ENCODE peak calls at places on chromosomes 7 and 10, in four cellular contexts. Q is upper lobe of left lung, F is Panc1, I is RWPE2. Z is an unnamed sample.

GRCh38 chr10:48890904-48891839 is 48.5 kb downstream of the LRRC18 start:
- ATAC-seq in Q (no peak), F (no peak), I (no peak), Z (peak; percentile 16)

GRCh38 chr10:618229-618989 is 71.1 kb downstream of the DIP2C start:
- ATAC-seq in Q (no peak), F (no peak), I (no peak), Z (no peak)

GRCh38 chr7:99782012-99782953 is 1.7 kb downstream of the CYP3A4 start:
- ATAC-seq in Q (no peak), F (no peak), I (no peak), Z (no peak)

GRCh38 chr10:119412244-119412750 is 130.2 kb downstream of the RGS10 start:
- ATAC-seq in Q (peak; percentile 62), F (no peak), I (no peak), Z (peak; percentile 52)

GRCh38 chr10:52318822-52319464 is 4.9 kb downstream of the DKK1 start:
- ATAC-seq in Q (no peak), F (peak; percentile 68), I (peak; percentile 74), Z (no peak)

GRCh38 chr10:50294582-50294981 is 43.3 kb upstream of the ASAH2 start:
- ATAC-seq in Q (peak; percentile 61), F (no peak), I (no peak), Z (no peak)

GRCh38 chr10:11354823-11355222 is 256.6 kb downstream of the USP6NL start:
- ATAC-seq in Q (no peak), F (no peak), I (no peak), Z (no peak)

GRCh38 chr7:74606101-74606908 is 51.2 kb upstream of the GTF2I start:
- ATAC-seq in Q (peak; percentile 68), F (peak; percentile 89), I (peak; percentile 9), Z (peak; percentile 48)

GRCh38 chr10:75764974-75765551 is 333.6 kb downstream of the LRMDA start:
- ATAC-seq in Q (no peak), F (no peak), I (no peak), Z (no peak)

GRCh38 chr10:16787361-16787791 is 29.8 kb downstream of the RSU1 start:
- ATAC-seq in Q (no peak), F (no peak), I (no peak), Z (no peak)

GRCh38 chr7:150735596-150736358 is 1.4 kb upstream of the GIMAP5 start:
- ATAC-seq in Q (no peak), F (no peak), I (no peak), Z (no peak)

GRCh38 chr10:79308969-79309665 is 38.2 kb upstream of the PPIF start:
- ATAC-seq in Q (no peak), F (no peak), I (no peak), Z (no peak)
- H3K36me3 ChIP-seq in Q (peaks cover 100% of the 10 kb centered on the region), F (no peaks in the 10 kb centered on the region), I (peaks cover 28% of the 10 kb centered on the region), Z (no peaks in the 10 kb centered on the region)

GRCh38 chr10:63700935-63701263 is 179.7 kb downstream of the REEP3 start:
- ATAC-seq in Q (no peak), F (no peak), I (no peak), Z (peak; percentile 28)
- H3K4me1 ChIP-seq in Q (peaks cover 51% of the 10 kb centered on the region), F (peaks cover 49% of the 10 kb centered on the region), I (peaks cover 49% of the 10 kb centered on the region), Z (peaks cover 24% of the 10 kb centered on the region)

GRCh38 chr10:114504769-114505579 is 100.7 kb upstream of the AFAP1L2 start:
- ATAC-seq in Q (peak; percentile 72), F (no peak), I (peak; percentile 90), Z (peak; percentile 87)
- H3K36me3 ChIP-seq in Q (no peaks in the 10 kb centered on the region), F (no peaks in the 10 kb centered on the region), I (no peaks in the 10 kb centered on the region), Z (peaks cover 1% of the 10 kb centered on the region)

DNA sequence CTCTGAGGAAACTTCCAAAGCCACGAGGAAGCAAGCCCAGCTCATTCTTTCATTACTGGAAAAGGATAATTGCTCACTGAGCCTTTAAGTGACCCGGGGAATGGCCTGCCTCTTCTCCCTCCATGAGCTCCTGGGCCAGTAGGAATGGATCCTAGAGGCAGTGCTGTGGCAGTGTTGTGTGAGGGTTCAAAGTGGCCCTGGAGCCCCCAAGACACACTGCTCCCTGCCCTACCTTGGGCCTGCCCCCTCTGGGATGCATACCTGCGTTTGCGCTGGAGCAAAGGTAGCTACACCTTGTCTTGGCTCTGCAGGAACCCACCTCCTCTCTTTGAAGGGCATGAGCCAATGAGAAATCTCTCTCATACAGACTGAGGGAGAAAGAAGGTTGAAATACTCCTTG is 115.8 kb upstream of the ANLN start:
- ATAC-seq in Q (no peak), F (no peak), I (no peak), Z (peak; percentile 6)
- H3K4me1 ChIP-seq in Q (peaks cover 11% of the 10 kb centered on the region), F (peaks cover 65% of the 10 kb centered on the region), I (no peaks in the 10 kb centered on the region), Z (peaks cover 56% of the 10 kb centered on the region)

GRCh38 chr10:87064651-87065050 is 30.0 kb downstream of the GLUD1 start:
- ATAC-seq in Q (no peak), F (no peak), I (no peak), Z (no peak)

GRCh38 chr10:87068281-87068680 is 26.4 kb downstream of the GLUD1 start:
- ATAC-seq in Q (no peak), F (no peak), I (no peak), Z (no peak)

GRCh38 chr10:87060280-87060928 is 34.2 kb downstream of the GLUD1 start:
- ATAC-seq in Q (no peak), F (no peak), I (no peak), Z (no peak)

GRCh38 chr10:87066865-87067264 is 27.8 kb downstream of the GLUD1 start:
- ATAC-seq in Q (no peak), F (no peak), I (no peak), Z (no peak)

DNA sequence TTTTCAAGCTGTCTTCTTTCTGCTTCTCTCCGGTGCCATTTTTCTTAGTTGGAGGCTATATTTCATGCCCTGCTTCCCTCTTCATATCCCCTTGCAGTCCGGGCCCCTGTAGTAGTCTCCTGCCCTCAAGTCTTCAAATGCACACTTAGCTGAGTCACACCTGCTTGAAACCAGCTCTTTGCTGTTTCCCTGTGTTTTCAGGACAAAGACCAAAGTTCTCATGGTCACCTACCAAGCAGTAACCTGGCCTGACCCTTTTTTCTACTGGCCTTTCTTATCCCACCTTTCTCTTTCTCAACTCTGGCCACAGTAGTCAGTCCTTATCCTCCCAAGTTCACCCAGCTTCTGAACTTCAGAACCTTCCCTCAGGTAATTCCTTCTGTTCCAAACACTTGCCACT is 28.5 kb downstream of the GLUD1 start:
- ATAC-seq in Q (no peak), F (peak; percentile 34), I (no peak), Z (no peak)
- H3K36me3 ChIP-seq in Q (peaks cover 97% of the 10 kb centered on the region), F (peaks cover 12% of the 10 kb centered on the region), I (peaks cover 82% of the 10 kb centered on the region), Z (no peaks in the 10 kb centered on the region)

GRCh38 chr7:106504207-106504606 is 156.8 kb downstream of the CCDC71L start:
- ATAC-seq in Q (no peak), F (no peak), I (no peak), Z (no peak)

GRCh38 chr7:106501605-106502580 is 159.1 kb downstream of the CCDC71L start:
- ATAC-seq in Q (peak; percentile 22), F (no peak), I (no peak), Z (no peak)

GRCh38 chr7:106499897-106500296 is 161.1 kb downstream of the CCDC71L start:
- ATAC-seq in Q (no peak), F (no peak), I (no peak), Z (no peak)

GRCh38 chr7:106503626-106504025 is 157.3 kb downstream of the CCDC71L start:
- ATAC-seq in Q (no peak), F (no peak), I (no peak), Z (no peak)

GRCh38 chr7:106504620-106505019 is 156.3 kb downstream of the CCDC71L start:
- ATAC-seq in Q (no peak), F (no peak), I (no peak), Z (no peak)
- H3K4me1 ChIP-seq in Q (no peaks in the 10 kb centered on the region), F (no peaks in the 10 kb centered on the region), I (no peaks in the 10 kb centered on the region), Z (no peaks in the 10 kb centered on the region)

GRCh38 chr10:100923580-100923979 is 10.8 kb downstream of the SLF2 start:
- ATAC-seq in Q (no peak), F (no peak), I (no peak), Z (no peak)
- H3K36me3 ChIP-seq in Q (peaks cover 99% of the 10 kb centered on the region), F (peaks cover 62% of the 10 kb centered on the region), I (peaks cover 94% of the 10 kb centered on the region), Z (peaks cover 97% of the 10 kb centered on the region)

DNA sequence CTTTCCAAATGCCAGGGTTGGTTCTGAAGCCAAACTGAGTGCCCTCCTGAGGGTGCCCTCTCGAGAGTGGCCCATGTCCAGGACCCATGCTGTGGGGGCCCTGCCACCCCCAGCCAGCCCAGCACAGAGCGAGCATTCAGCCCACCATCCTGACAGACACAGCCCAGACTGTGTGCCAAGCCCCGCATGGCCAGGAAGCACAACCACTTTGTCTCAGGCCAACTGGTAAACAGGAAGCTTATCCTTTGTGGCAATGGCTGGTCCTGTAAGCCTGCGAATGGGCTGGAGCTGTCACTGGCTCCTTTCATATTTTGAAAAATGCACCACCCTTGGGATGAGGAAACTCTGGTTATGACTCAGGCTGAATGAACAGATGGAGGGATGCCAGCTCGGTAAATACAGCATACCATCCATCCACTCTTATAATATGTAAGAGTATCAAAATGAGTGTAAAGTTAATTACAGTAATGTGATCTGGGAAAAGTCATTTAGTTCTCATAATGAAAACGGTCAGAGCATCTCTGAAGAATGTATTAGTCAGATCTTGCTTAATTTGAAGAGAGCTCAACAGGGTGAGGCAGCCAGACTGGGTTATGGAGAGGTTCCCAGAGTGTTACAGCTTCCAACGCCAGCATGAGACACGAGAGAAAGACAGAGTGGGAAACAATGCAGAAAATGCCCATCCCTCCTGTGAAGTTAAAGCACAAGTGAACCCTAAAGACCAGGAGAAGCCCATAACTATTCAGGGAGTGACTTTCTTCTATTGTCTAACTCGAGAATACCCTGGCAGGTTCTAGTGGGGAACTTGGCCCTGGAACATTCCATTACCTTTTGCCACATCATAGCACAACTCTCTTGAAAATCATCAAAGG is 65.1 kb downstream of the STK17A start:
- ATAC-seq in Q (peak; percentile 88), F (peak; percentile 81), I (peak; percentile 78), Z (peak; percentile 91)
- H3K4me1 ChIP-seq in Q (peaks cover 63% of the 10 kb centered on the region), F (peaks cover 51% of the 10 kb centered on the region), I (peaks cover 55% of the 10 kb centered on the region), Z (peaks cover 74% of the 10 kb centered on the region)

GRCh38 chr7:157037028-157037427 is 26.6 kb upstream of the MNX1 start:
- ATAC-seq in Q (no peak), F (no peak), I (no peak), Z (no peak)

GRCh38 chr7:157035302-157035701 is 24.8 kb upstream of the MNX1 start:
- ATAC-seq in Q (no peak), F (no peak), I (no peak), Z (no peak)

GRCh38 chr7:157041004-157041403 is 30.5 kb upstream of the MNX1 start:
- ATAC-seq in Q (no peak), F (no peak), I (no peak), Z (no peak)

GRCh38 chr7:157035979-157036378 is 25.5 kb upstream of the MNX1 start:
- ATAC-seq in Q (no peak), F (no peak), I (no peak), Z (no peak)

GRCh38 chr7:157037635-157038034 is 27.2 kb upstream of the MNX1 start:
- ATAC-seq in Q (no peak), F (no peak), I (no peak), Z (no peak)
- H3K36me3 ChIP-seq in Q (no peaks in the 10 kb centered on the region), F (no peaks in the 10 kb centered on the region), I (no peaks in the 10 kb centered on the region), Z (no peaks in the 10 kb centered on the region)

DNA sequence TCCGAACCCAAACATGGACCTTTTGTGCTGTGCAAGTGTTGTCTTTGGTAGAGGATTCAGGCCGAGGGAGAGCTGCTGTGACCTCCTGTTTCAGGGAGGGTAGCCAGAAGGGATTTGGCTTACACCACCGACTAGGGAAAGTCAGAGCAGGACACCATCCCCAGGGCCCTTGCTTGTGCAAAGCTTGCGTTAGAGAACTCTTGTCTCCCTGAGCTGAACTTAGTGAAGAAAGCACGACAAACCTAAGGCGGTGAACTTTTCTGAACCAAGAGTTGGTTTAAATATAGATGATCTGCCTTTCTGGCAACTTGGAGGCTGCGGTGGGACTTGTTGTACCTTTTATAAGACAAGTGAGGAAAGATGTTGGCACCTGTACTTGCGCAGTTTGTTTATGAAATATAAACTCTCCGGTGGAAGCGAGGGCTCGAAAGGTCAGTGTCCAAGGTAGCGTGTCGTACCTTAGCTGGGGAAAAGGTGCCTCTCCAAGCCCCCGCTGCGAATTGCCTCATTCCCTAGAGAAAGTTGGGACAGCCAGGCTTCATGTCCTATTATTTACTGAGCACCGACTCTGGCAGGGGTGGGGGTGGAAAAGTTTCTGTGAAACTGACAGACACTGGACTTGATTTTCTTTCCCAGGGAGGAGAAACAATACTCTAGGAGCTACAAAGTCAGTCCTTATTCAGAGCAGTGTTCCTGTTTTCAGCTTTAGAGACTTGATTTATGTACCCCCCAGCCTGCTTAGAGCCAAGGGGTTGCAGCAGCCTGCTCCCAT is 31.6 kb downstream of the WBP1L start:
- ATAC-seq in Q (no peak), F (peak; percentile 29), I (no peak), Z (peak; percentile 72)
- H3K4me1 ChIP-seq in Q (peaks cover 80% of the 10 kb centered on the region), F (peaks cover 89% of the 10 kb centered on the region), I (peaks cover 69% of the 10 kb centered on the region), Z (peaks cover 100% of the 10 kb centered on the region)

Z was measured in gastroesophageal sphincter.